ENCODE peak calls at places on chromosomes 11 and 22, in six cellular contexts. One of them, this sample, is unnamed.

GRCh38 chr11:539971-540481 is 2.7 kb downstream of the LRRC56 start:
- DNase-seq in right cardiac atrium: peak; percentile 42
- DNase-seq in globus pallidus: no peak
- DNase-seq in NCI-H1436: no peak
- DNase-seq in hepatic stellate cell: no peak
- DNase-seq in DMS 273 treated with DMSO at 0.1 percent for 48 hours: no peak
- DNase-seq in this sample: no peak

GRCh38 chr11:57459112-57460016 is 964 bp upstream of the RTN4RL2 start:
- DNase-seq in right cardiac atrium: peak; percentile 62
- DNase-seq in globus pallidus: no peak
- DNase-seq in NCI-H1436: no peak
- DNase-seq in hepatic stellate cell: no peak
- DNase-seq in DMS 273 treated with DMSO at 0.1 percent for 48 hours: no peak
- DNase-seq in this sample: no peak

GRCh38 chr11:111923951-111924350 is 5.2 kb downstream of the C11orf52 start:
- DNase-seq in right cardiac atrium: no peak
- DNase-seq in globus pallidus: no peak
- DNase-seq in NCI-H1436: no peak
- DNase-seq in hepatic stellate cell: no peak
- DNase-seq in DMS 273 treated with DMSO at 0.1 percent for 48 hours: no peak
- DNase-seq in this sample: no peak

GRCh38 chr22:29480512-29481264 is 670 bp downstream of the NEFH start:
- DNase-seq in right cardiac atrium: peak; percentile 79
- DNase-seq in globus pallidus: peak; percentile 24
- DNase-seq in NCI-H1436: no peak
- DNase-seq in hepatic stellate cell: no peak
- DNase-seq in DMS 273 treated with DMSO at 0.1 percent for 48 hours: no peak
- DNase-seq in this sample: peak; percentile 55

GRCh38 chr11:61587541-61587941 is 6.7 kb upstream of the SYT7 start:
- DNase-seq in right cardiac atrium: peak; percentile 82
- DNase-seq in globus pallidus: no peak
- DNase-seq in NCI-H1436: no peak
- DNase-seq in hepatic stellate cell: peak; percentile 79
- DNase-seq in DMS 273 treated with DMSO at 0.1 percent for 48 hours: no peak
- DNase-seq in this sample: peak; percentile 72

GRCh38 chr11:416757-417621 is 2.2 kb upstream of the SIGIRR start:
- DNase-seq in right cardiac atrium: peak; percentile 86
- DNase-seq in globus pallidus: no peak
- DNase-seq in NCI-H1436: peak; percentile 36
- DNase-seq in hepatic stellate cell: peak; percentile 62
- DNase-seq in DMS 273 treated with DMSO at 0.1 percent for 48 hours: no peak
- DNase-seq in this sample: peak; percentile 70

GRCh38 chr11:64347171-64347867 is 7.3 kb downstream of the CCDC88B start:
- DNase-seq in right cardiac atrium: no peak
- DNase-seq in globus pallidus: no peak
- DNase-seq in NCI-H1436: no peak
- DNase-seq in hepatic stellate cell: no peak
- DNase-seq in DMS 273 treated with DMSO at 0.1 percent for 48 hours: no peak
- DNase-seq in this sample: no peak

GRCh38 chr11:63940786-63941185 is 2.0 kb downstream of the NAA40 start:
- DNase-seq in right cardiac atrium: no peak
- DNase-seq in globus pallidus: peak; percentile 30
- DNase-seq in NCI-H1436: no peak
- DNase-seq in hepatic stellate cell: no peak
- DNase-seq in DMS 273 treated with DMSO at 0.1 percent for 48 hours: no peak
- DNase-seq in this sample: no peak

GRCh38 chr11:66531841-66532240 is 14.0 kb downstream of the ZDHHC24 start:
- DNase-seq in right cardiac atrium: no peak
- DNase-seq in globus pallidus: no peak
- DNase-seq in NCI-H1436: no peak
- DNase-seq in hepatic stellate cell: no peak
- DNase-seq in DMS 273 treated with DMSO at 0.1 percent for 48 hours: no peak
- DNase-seq in this sample: no peak

GRCh38 chr11:130422251-130422995 is 6.0 kb downstream of the ADAMTS8 start:
- DNase-seq in right cardiac atrium: no peak
- DNase-seq in globus pallidus: no peak
- DNase-seq in NCI-H1436: no peak
- DNase-seq in hepatic stellate cell: no peak
- DNase-seq in DMS 273 treated with DMSO at 0.1 percent for 48 hours: no peak
- DNase-seq in this sample: no peak

GRCh38 chr22:50268655-50269113 is 1.5 kb downstream of the MAPK11 start:
- DNase-seq in right cardiac atrium: no peak
- DNase-seq in globus pallidus: no peak
- DNase-seq in NCI-H1436: no peak
- DNase-seq in hepatic stellate cell: no peak
- DNase-seq in DMS 273 treated with DMSO at 0.1 percent for 48 hours: no peak
- DNase-seq in this sample: no peak

GRCh38 chr11:23212829-23213228 is 352.6 kb upstream of the CCDC179 start:
- DNase-seq in right cardiac atrium: no peak
- DNase-seq in globus pallidus: no peak
- DNase-seq in NCI-H1436: no peak
- DNase-seq in hepatic stellate cell: no peak
- DNase-seq in DMS 273 treated with DMSO at 0.1 percent for 48 hours: no peak
- DNase-seq in this sample: no peak

GRCh38 chr11:130246719-130247118 is 68.0 kb downstream of the ZBTB44 start:
- DNase-seq in right cardiac atrium: no peak
- DNase-seq in globus pallidus: no peak
- DNase-seq in NCI-H1436: no peak
- DNase-seq in hepatic stellate cell: peak; percentile 8
- DNase-seq in DMS 273 treated with DMSO at 0.1 percent for 48 hours: no peak
- DNase-seq in this sample: no peak

GRCh38 chr11:17839450-17839849 is 104.9 kb downstream of the KCNC1 start:
- DNase-seq in right cardiac atrium: peak; percentile 40
- DNase-seq in globus pallidus: no peak
- DNase-seq in NCI-H1436: no peak
- DNase-seq in hepatic stellate cell: no peak
- DNase-seq in DMS 273 treated with DMSO at 0.1 percent for 48 hours: no peak
- DNase-seq in this sample: no peak

GRCh38 chr11:123546515-123546914 is 107.9 kb downstream of the SCN3B start:
- DNase-seq in right cardiac atrium: no peak
- DNase-seq in globus pallidus: no peak
- DNase-seq in NCI-H1436: no peak
- DNase-seq in hepatic stellate cell: peak; percentile 53
- DNase-seq in DMS 273 treated with DMSO at 0.1 percent for 48 hours: no peak
- DNase-seq in this sample: no peak

GRCh38 chr22:31289335-31289734 is 3.0 kb downstream of the PIK3IP1 start:
- DNase-seq in right cardiac atrium: no peak
- DNase-seq in globus pallidus: no peak
- DNase-seq in NCI-H1436: peak; percentile 24
- DNase-seq in hepatic stellate cell: no peak
- DNase-seq in DMS 273 treated with DMSO at 0.1 percent for 48 hours: no peak
- DNase-seq in this sample: no peak

GRCh38 chr11:134032031-134032430 is 36.8 kb upstream of the JAM3 start:
- DNase-seq in right cardiac atrium: no peak
- DNase-seq in globus pallidus: no peak
- DNase-seq in NCI-H1436: no peak
- DNase-seq in hepatic stellate cell: no peak
- DNase-seq in DMS 273 treated with DMSO at 0.1 percent for 48 hours: no peak
- DNase-seq in this sample: no peak

GRCh38 chr11:128643661-128644060 is 50.2 kb upstream of the FLI1 start:
- DNase-seq in right cardiac atrium: no peak
- DNase-seq in globus pallidus: no peak
- DNase-seq in NCI-H1436: no peak
- DNase-seq in hepatic stellate cell: no peak
- DNase-seq in DMS 273 treated with DMSO at 0.1 percent for 48 hours: no peak
- DNase-seq in this sample: no peak

GRCh38 chr11:113014731-113015455 is 53.7 kb downstream of the NCAM1 start:
- DNase-seq in right cardiac atrium: peak; percentile 87
- DNase-seq in globus pallidus: no peak
- DNase-seq in NCI-H1436: peak; percentile 67
- DNase-seq in hepatic stellate cell: no peak
- DNase-seq in DMS 273 treated with DMSO at 0.1 percent for 48 hours: peak; percentile 94
- DNase-seq in this sample: peak; percentile 81

GRCh38 chr22:30605449-30606110 is 1.4 kb upstream of the TCN2 start:
- DNase-seq in right cardiac atrium: peak; percentile 83
- DNase-seq in globus pallidus: peak; percentile 48
- DNase-seq in NCI-H1436: peak; percentile 17
- DNase-seq in hepatic stellate cell: peak; percentile 66
- DNase-seq in DMS 273 treated with DMSO at 0.1 percent for 48 hours: no peak
- DNase-seq in this sample: peak; percentile 73

GRCh38 chr11:121841487-121842167 is 274.4 kb downstream of the BLID start:
- DNase-seq in right cardiac atrium: peak; percentile 28
- DNase-seq in globus pallidus: no peak
- DNase-seq in NCI-H1436: no peak
- DNase-seq in hepatic stellate cell: peak; percentile 22
- DNase-seq in DMS 273 treated with DMSO at 0.1 percent for 48 hours: no peak
- DNase-seq in this sample: no peak

GRCh38 chr11:830295-831131 is 2.2 kb upstream of the CD151 start:
- DNase-seq in right cardiac atrium: peak; percentile 93
- DNase-seq in globus pallidus: no peak
- DNase-seq in NCI-H1436: peak; percentile 79
- DNase-seq in hepatic stellate cell: peak; percentile 69
- DNase-seq in DMS 273 treated with DMSO at 0.1 percent for 48 hours: no peak
- DNase-seq in this sample: peak; percentile 90

GRCh38 chr11:85866137-85866827 is 11.1 kb downstream of the CCDC83 start:
- DNase-seq in right cardiac atrium: no peak
- DNase-seq in globus pallidus: no peak
- DNase-seq in NCI-H1436: no peak
- DNase-seq in hepatic stellate cell: no peak
- DNase-seq in DMS 273 treated with DMSO at 0.1 percent for 48 hours: no peak
- DNase-seq in this sample: no peak

GRCh38 chr11:73186886-73187285 is 31.2 kb upstream of the P2RY2 start:
- DNase-seq in right cardiac atrium: no peak
- DNase-seq in globus pallidus: no peak
- DNase-seq in NCI-H1436: no peak
- DNase-seq in hepatic stellate cell: no peak
- DNase-seq in DMS 273 treated with DMSO at 0.1 percent for 48 hours: no peak
- DNase-seq in this sample: no peak

GRCh38 chr11:10233581-10233980 is 60.4 kb downstream of the SBF2 start:
- DNase-seq in right cardiac atrium: no peak
- DNase-seq in globus pallidus: no peak
- DNase-seq in NCI-H1436: no peak
- DNase-seq in hepatic stellate cell: peak; percentile 63
- DNase-seq in DMS 273 treated with DMSO at 0.1 percent for 48 hours: no peak
- DNase-seq in this sample: no peak

GRCh38 chr11:130765951-130766649 is 150.2 kb downstream of the SNX19 start:
- DNase-seq in right cardiac atrium: no peak
- DNase-seq in globus pallidus: no peak
- DNase-seq in NCI-H1436: no peak
- DNase-seq in hepatic stellate cell: no peak
- DNase-seq in DMS 273 treated with DMSO at 0.1 percent for 48 hours: no peak
- DNase-seq in this sample: no peak

GRCh38 chr22:50730941-50731661 is 6.9 kb upstream of the ACR start:
- DNase-seq in right cardiac atrium: peak; percentile 75
- DNase-seq in globus pallidus: no peak
- DNase-seq in NCI-H1436: no peak
- DNase-seq in hepatic stellate cell: peak; percentile 50
- DNase-seq in DMS 273 treated with DMSO at 0.1 percent for 48 hours: no peak
- DNase-seq in this sample: peak; percentile 47

GRCh38 chr11:26974068-26974790 is 19.7 kb upstream of the FIBIN start:
- DNase-seq in right cardiac atrium: no peak
- DNase-seq in globus pallidus: no peak
- DNase-seq in NCI-H1436: no peak
- DNase-seq in hepatic stellate cell: no peak
- DNase-seq in DMS 273 treated with DMSO at 0.1 percent for 48 hours: no peak
- DNase-seq in this sample: no peak

GRCh38 chr11:116693206-116694016 is 79.4 kb downstream of the BUD13 start:
- DNase-seq in right cardiac atrium: no peak
- DNase-seq in globus pallidus: no peak
- DNase-seq in NCI-H1436: no peak
- DNase-seq in hepatic stellate cell: no peak
- DNase-seq in DMS 273 treated with DMSO at 0.1 percent for 48 hours: no peak
- DNase-seq in this sample: no peak

GRCh38 chr11:120564573-120565301 is 53.2 kb downstream of the GRIK4 start:
- DNase-seq in right cardiac atrium: peak; percentile 86
- DNase-seq in globus pallidus: peak; percentile 84
- DNase-seq in NCI-H1436: peak; percentile 16
- DNase-seq in hepatic stellate cell: peak; percentile 82
- DNase-seq in DMS 273 treated with DMSO at 0.1 percent for 48 hours: no peak
- DNase-seq in this sample: peak; percentile 63

GRCh38 chr11:130849215-130849568 is 67.1 kb downstream of the SNX19 start:
- DNase-seq in right cardiac atrium: no peak
- DNase-seq in globus pallidus: no peak
- DNase-seq in NCI-H1436: no peak
- DNase-seq in hepatic stellate cell: peak; percentile 37
- DNase-seq in DMS 273 treated with DMSO at 0.1 percent for 48 hours: no peak
- DNase-seq in this sample: no peak

GRCh38 chr11:19907839-19908238 is 195.2 kb downstream of the NAV2 start:
- DNase-seq in right cardiac atrium: no peak
- DNase-seq in globus pallidus: no peak
- DNase-seq in NCI-H1436: no peak
- DNase-seq in hepatic stellate cell: no peak
- DNase-seq in DMS 273 treated with DMSO at 0.1 percent for 48 hours: no peak
- DNase-seq in this sample: no peak

GRCh38 chr22:21861290-21861848 is 6.1 kb downstream of the MAPK1 start:
- DNase-seq in right cardiac atrium: no peak
- DNase-seq in globus pallidus: no peak
- DNase-seq in NCI-H1436: no peak
- DNase-seq in hepatic stellate cell: no peak
- DNase-seq in DMS 273 treated with DMSO at 0.1 percent for 48 hours: no peak
- DNase-seq in this sample: no peak

GRCh38 chr11:80136991-80137390 is 696.2 kb upstream of the TENM4 start:
- DNase-seq in right cardiac atrium: no peak
- DNase-seq in globus pallidus: no peak
- DNase-seq in NCI-H1436: no peak
- DNase-seq in hepatic stellate cell: no peak
- DNase-seq in DMS 273 treated with DMSO at 0.1 percent for 48 hours: no peak
- DNase-seq in this sample: no peak

GRCh38 chr22:19111140-19111539 is 11.1 kb downstream of the DGCR2 start:
- DNase-seq in right cardiac atrium: no peak
- DNase-seq in globus pallidus: no peak
- DNase-seq in NCI-H1436: no peak
- DNase-seq in hepatic stellate cell: no peak
- DNase-seq in DMS 273 treated with DMSO at 0.1 percent for 48 hours: no peak
- DNase-seq in this sample: no peak

GRCh38 chr11:2521681-2522630 is 77.1 kb downstream of the KCNQ1 start:
- DNase-seq in right cardiac atrium: peak; percentile 16
- DNase-seq in globus pallidus: no peak
- DNase-seq in NCI-H1436: no peak
- DNase-seq in hepatic stellate cell: no peak
- DNase-seq in DMS 273 treated with DMSO at 0.1 percent for 48 hours: no peak
- DNase-seq in this sample: peak; percentile 22

GRCh38 chr11:43377380-43377779 is 18.7 kb downstream of the TTC17 start:
- DNase-seq in right cardiac atrium: no peak
- DNase-seq in globus pallidus: no peak
- DNase-seq in NCI-H1436: no peak
- DNase-seq in hepatic stellate cell: no peak
- DNase-seq in DMS 273 treated with DMSO at 0.1 percent for 48 hours: no peak
- DNase-seq in this sample: no peak

GRCh38 chr11:104254347-104254746 is 90.4 kb upstream of the PDGFD start:
- DNase-seq in right cardiac atrium: peak; percentile 33
- DNase-seq in globus pallidus: no peak
- DNase-seq in NCI-H1436: no peak
- DNase-seq in hepatic stellate cell: no peak
- DNase-seq in DMS 273 treated with DMSO at 0.1 percent for 48 hours: no peak
- DNase-seq in this sample: no peak

GRCh38 chr22:26483439-26484359 is at the start of the genes HPS4 and SRRD:
- DNase-seq in right cardiac atrium: peak; percentile 97
- DNase-seq in globus pallidus: peak; percentile 82
- DNase-seq in NCI-H1436: peak; percentile 86
- DNase-seq in hepatic stellate cell: peak; percentile 91
- DNase-seq in DMS 273 treated with DMSO at 0.1 percent for 48 hours: peak; percentile 47
- DNase-seq in this sample: peak; percentile 95